ENCODE peak calls at places on chromosomes 1 and 21, in five cellular contexts. C is brain microvascular endothelial cell, X is stomach, I is upper lobe of right lung, B is left ventricle myocardium inferior. F is an unnamed sample.

GRCh38 chr1:205589618-205590456 is 42.0 kb downstream of the ELK4 start:
- DNase-seq in C (no peak), I (no peak), X (no peak), B (no peak), F (no peak)

GRCh38 chr1:58726581-58726980 is 26.7 kb upstream of the MYSM1 start:
- DNase-seq in C (no peak), B (no peak), I (no peak), X (no peak), F (no peak)

GRCh38 chr21:45366931-45367401 is 38.0 kb upstream of the COL18A1 start:
- DNase-seq in B (peak; percentile 72), C (peak; percentile 95), I (no peak), X (peak; percentile 50), F (no peak)

GRCh38 chr1:228141871-228142615 is 2.0 kb downstream of the GUK1 start:
- DNase-seq in B (no peak), C (no peak), I (no peak), X (peak; percentile 22), F (no peak)

GRCh38 chr1:184462170-184462569 is 75.3 kb downstream of the C1orf21 start:
- DNase-seq in X (no peak), B (no peak), I (no peak), C (no peak), F (no peak)

GRCh38 chr1:184590163-184590750 is 164.4 kb downstream of the EDEM3 start:
- DNase-seq in C (no peak), I (no peak), B (no peak), X (peak; percentile 73), F (peak; percentile 83)

GRCh38 chr21:38766987-38767722 is 38.6 kb upstream of the ETS2 start:
- DNase-seq in X (peak; percentile 29), C (no peak), B (no peak), I (peak; percentile 69), F (peak; percentile 26)

GRCh38 chr1:222618001-222618879 is at the start of gene MIA3:
- DNase-seq in I (peak; percentile 90), B (peak; percentile 15), C (no peak), X (no peak), F (peak; percentile 79)

GRCh38 chr1:205512059-205513045 is 7.9 kb downstream of the CDK18 start:
- DNase-seq in B (peak; percentile 53), C (no peak), I (no peak), X (no peak), F (no peak)

GRCh38 chr1:225853441-225853840 is 28.7 kb downstream of the TMEM63A start:
- DNase-seq in C (no peak), I (no peak), X (no peak), B (no peak), F (no peak)

GRCh38 chr1:37393173-37393572 is 81.2 kb upstream of the ZC3H12A start:
- DNase-seq in I (no peak), C (no peak), B (no peak), X (no peak), F (no peak)

GRCh38 chr1:22039594-22040347 is 12.7 kb upstream of the CDC42 start:
- DNase-seq in X (peak; percentile 89), B (peak; percentile 69), I (peak; percentile 88), C (no peak), F (peak; percentile 46)

GRCh38 chr21:14522689-14523088 is 23.4 kb downstream of the SAMSN1 start:
- DNase-seq in I (no peak), X (no peak), B (no peak), C (no peak), F (no peak)

GRCh38 chr1:70745199-70745598 is 302.4 kb downstream of the PTGER3 start:
- DNase-seq in X (no peak), B (no peak), I (no peak), C (no peak), F (no peak)

GRCh38 chr1:3651939-3652537 is at the start of gene TP73:
- DNase-seq in B (no peak), X (no peak), C (no peak), I (peak; percentile 62), F (no peak)

GRCh38 chr1:24244519-24245268 is 57.6 kb upstream of the IFNLR1 start:
- DNase-seq in C (no peak), I (no peak), B (no peak), X (no peak), F (no peak)

GRCh38 chr1:207115269-207115668 is 11.2 kb downstream of the C4BPA start:
- DNase-seq in I (no peak), X (no peak), C (no peak), B (no peak), F (no peak)

GRCh38 chr1:5856246-5856815 is 135.9 kb downstream of the NPHP4 start:
- DNase-seq in C (peak; percentile 24), X (no peak), I (no peak), B (no peak), F (no peak)

GRCh38 chr1:213982814-213983588 is 4.8 kb upstream of the PROX1 start:
- DNase-seq in I (no peak), X (no peak), B (peak; percentile 40), C (no peak), F (no peak)
- H3K27ac ChIP-seq in I (no peak overlapping the region), X (no peak overlapping the region), B (no peak overlapping the region), C (no peak overlapping the region), F (no peak overlapping the region)

GRCh38 chr1:231357187-231357772 is 19.2 kb downstream of the SPRTN start:
- DNase-seq in X (no peak), B (no peak), C (no peak), I (no peak), F (no peak)

GRCh38 chr1:231359113-231359512 is 21.0 kb downstream of the SPRTN start:
- DNase-seq in B (no peak), I (no peak), C (peak; percentile 85), X (no peak), F (no peak)

GRCh38 chr1:231357831-231358354 is 19.8 kb downstream of the SPRTN start:
- DNase-seq in X (peak; percentile 33), I (no peak), B (no peak), C (peak; percentile 34), F (peak; percentile 62)

GRCh38 chr1:231363624-231364023 is 25.5 kb downstream of the SPRTN start:
- DNase-seq in X (no peak), I (no peak), C (no peak), B (no peak), F (no peak)

DNA sequence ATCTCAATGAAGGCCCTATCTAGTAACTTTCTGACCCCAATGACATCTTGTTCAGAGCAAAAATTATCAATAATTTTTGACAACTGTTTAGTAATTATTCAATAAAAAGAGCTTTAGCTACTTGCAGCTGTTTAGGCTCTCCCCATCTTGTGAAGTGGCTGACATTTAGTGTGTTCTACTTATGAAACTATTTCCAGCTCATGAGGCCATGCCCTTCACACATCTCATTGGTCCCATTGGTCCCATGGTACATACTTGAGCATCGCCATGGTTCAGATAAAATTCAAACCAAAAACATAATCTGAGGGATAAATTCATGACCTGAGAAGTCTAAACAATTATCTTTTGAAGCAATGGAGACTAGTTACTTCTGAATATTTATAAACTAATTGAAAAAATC is 24.2 kb downstream of the SPRTN start:
- DNase-seq in B (no peak), I (no peak), X (no peak), C (no peak), F (no peak)
- H3K4me3 ChIP-seq in B (no peak overlapping the region), I (no peak overlapping the region), X (no peak overlapping the region), C (no peak overlapping the region), F (no peak overlapping the region)

DNA sequence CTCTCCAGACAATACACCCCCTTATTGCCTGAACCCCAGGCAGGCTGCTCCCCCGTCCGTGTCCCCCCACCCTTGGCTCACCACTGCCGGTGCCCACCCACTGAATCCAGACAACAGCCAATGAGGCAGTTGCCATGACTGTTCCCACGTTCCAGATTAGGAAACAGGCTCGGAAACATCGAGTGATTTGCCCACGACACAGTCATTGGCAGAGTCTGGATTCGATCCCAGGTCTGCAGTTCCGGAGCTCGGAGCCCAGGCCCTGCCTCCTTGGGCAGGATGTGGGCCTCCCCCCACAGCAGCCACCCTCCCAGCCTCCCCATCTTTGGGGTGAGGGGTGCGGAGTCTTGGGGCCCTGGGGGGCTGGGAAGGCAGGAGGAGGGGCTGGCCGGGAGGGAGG is 20.3 kb upstream of the CLSTN1 start:
- DNase-seq in X (no peak), B (no peak), C (no peak), I (no peak), F (no peak)
- H3K27ac ChIP-seq in X (no peak overlapping the region), B (peak overlapping the region; percentile 54), C (no peak overlapping the region), I (no peak overlapping the region), F (peak overlapping the region; percentile 82)

GRCh38 chr1:231481289-231481688 is 47.2 kb upstream of the TSNAX start:
- DNase-seq in B (no peak), X (no peak), C (no peak), I (no peak), F (no peak)

GRCh38 chr1:231478386-231478785 is 50.1 kb upstream of the TSNAX start:
- DNase-seq in X (no peak), C (no peak), I (no peak), B (no peak), F (no peak)

GRCh38 chr1:231480008-231480407 is 48.5 kb upstream of the TSNAX start:
- DNase-seq in C (no peak), X (no peak), I (no peak), B (no peak), F (no peak)

GRCh38 chr1:231478800-231479199 is 49.7 kb upstream of the TSNAX start:
- DNase-seq in C (no peak), X (no peak), B (no peak), I (no peak), F (no peak)
- H3K4me3 ChIP-seq in C (no peak overlapping the region), X (no peak overlapping the region), B (no peak overlapping the region), I (no peak overlapping the region), F (no peak overlapping the region)